ENCODE peak calls at places on chromosome 9, in nine cellular contexts. One of them, this sample, is unnamed. For H3K4me1, the result is how much of the 10 kb centered on the place peaks cover.

GRCh38 chr9:72597181-72597517 is 75.7 kb downstream of the TMC1 start:
- DNase-seq in fibroblast of lung: no peak
- DNase-seq in IMR-90: no peak
- DNase-seq in psoas muscle: no peak
- DNase-seq in sigmoid colon: no peak
- DNase-seq in effector memory CD4-positive, alpha-beta T cell: no peak
- DNase-seq in body of pancreas: peak
- DNase-seq in GM23248: no peak
- DNase-seq in right atrium auricular region: no peak
- DNase-seq in this sample: no peak

GRCh38 chr9:130394320-130394719 is 50.4 kb upstream of the ASS1 start:
- DNase-seq in GM23248: no peak
- DNase-seq in psoas muscle: no peak
- DNase-seq in body of pancreas: no peak
- DNase-seq in right atrium auricular region: no peak
- DNase-seq in fibroblast of lung: no peak
- DNase-seq in IMR-90: no peak
- DNase-seq in sigmoid colon: no peak
- DNase-seq in effector memory CD4-positive, alpha-beta T cell: no peak
- DNase-seq in this sample: no peak

GRCh38 chr9:15707000-15707399 is 154.2 kb downstream of the CCDC171 start:
- DNase-seq in sigmoid colon: no peak
- DNase-seq in right atrium auricular region: no peak
- DNase-seq in IMR-90: peak
- DNase-seq in effector memory CD4-positive, alpha-beta T cell: no peak
- DNase-seq in fibroblast of lung: no peak
- DNase-seq in body of pancreas: no peak
- DNase-seq in psoas muscle: no peak
- DNase-seq in GM23248: no peak
- DNase-seq in this sample: no peak

GRCh38 chr9:35923927-35924763 is 14.9 kb downstream of the SPAAR start:
- DNase-seq in effector memory CD4-positive, alpha-beta T cell: no peak
- DNase-seq in sigmoid colon: no peak
- DNase-seq in fibroblast of lung: peak
- DNase-seq in psoas muscle: peak
- DNase-seq in body of pancreas: no peak
- DNase-seq in IMR-90: peak
- DNase-seq in right atrium auricular region: peak
- DNase-seq in GM23248: peak
- DNase-seq in this sample: no peak

GRCh38 chr9:9521033-9521779 is 1091.6 kb downstream of the PTPRD start:
- DNase-seq in GM23248: no peak
- DNase-seq in IMR-90: no peak
- DNase-seq in right atrium auricular region: no peak
- DNase-seq in body of pancreas: no peak
- DNase-seq in sigmoid colon: no peak
- DNase-seq in effector memory CD4-positive, alpha-beta T cell: no peak
- DNase-seq in psoas muscle: no peak
- DNase-seq in fibroblast of lung: no peak
- DNase-seq in this sample: no peak

GRCh38 chr9:123339666-123340414 is 16.2 kb upstream of the CRB2 start:
- DNase-seq in right atrium auricular region: no peak
- DNase-seq in psoas muscle: no peak
- DNase-seq in sigmoid colon: no peak
- DNase-seq in body of pancreas: no peak
- DNase-seq in effector memory CD4-positive, alpha-beta T cell: no peak
- DNase-seq in IMR-90: no peak
- DNase-seq in GM23248: no peak
- DNase-seq in fibroblast of lung: peak
- DNase-seq in this sample: no peak

GRCh38 chr9:96100385-96100978 is 201.5 kb downstream of the HSD17B3 start:
- DNase-seq in GM23248: no peak
- DNase-seq in psoas muscle: no peak
- DNase-seq in body of pancreas: no peak
- DNase-seq in right atrium auricular region: no peak
- DNase-seq in IMR-90: no peak
- DNase-seq in effector memory CD4-positive, alpha-beta T cell: no peak
- DNase-seq in fibroblast of lung: peak
- DNase-seq in sigmoid colon: no peak
- DNase-seq in this sample: no peak

GRCh38 chr9:95032580-95033298 is 284.8 kb downstream of the FANCC start:
- DNase-seq in effector memory CD4-positive, alpha-beta T cell: no peak
- DNase-seq in fibroblast of lung: no peak
- DNase-seq in body of pancreas: peak
- DNase-seq in sigmoid colon: no peak
- DNase-seq in GM23248: no peak
- DNase-seq in psoas muscle: no peak
- DNase-seq in right atrium auricular region: no peak
- DNase-seq in IMR-90: no peak
- DNase-seq in this sample: no peak

GRCh38 chr9:26655166-26655565 is 237.4 kb downstream of the CAAP1 start:
- DNase-seq in right atrium auricular region: no peak
- DNase-seq in fibroblast of lung: no peak
- DNase-seq in psoas muscle: no peak
- DNase-seq in sigmoid colon: no peak
- DNase-seq in IMR-90: no peak
- DNase-seq in effector memory CD4-positive, alpha-beta T cell: no peak
- DNase-seq in GM23248: no peak
- DNase-seq in body of pancreas: no peak
- DNase-seq in this sample: no peak

GRCh38 chr9:17422994-17423680 is 155.7 kb upstream of the SH3GL2 start:
- DNase-seq in psoas muscle: no peak
- DNase-seq in sigmoid colon: peak
- DNase-seq in body of pancreas: no peak
- DNase-seq in GM23248: peak
- DNase-seq in fibroblast of lung: no peak
- DNase-seq in IMR-90: peak
- DNase-seq in effector memory CD4-positive, alpha-beta T cell: no peak
- DNase-seq in right atrium auricular region: no peak
- DNase-seq in this sample: no peak

GRCh38 chr9:97176206-97176605 is 131.3 kb upstream of the CCDC180 start:
- DNase-seq in fibroblast of lung: no peak
- DNase-seq in IMR-90: no peak
- DNase-seq in psoas muscle: no peak
- DNase-seq in right atrium auricular region: no peak
- DNase-seq in effector memory CD4-positive, alpha-beta T cell: no peak
- DNase-seq in body of pancreas: no peak
- DNase-seq in sigmoid colon: no peak
- DNase-seq in GM23248: no peak
- DNase-seq in this sample: no peak

GRCh38 chr9:19184144-19184917 is 46.2 kb upstream of the DENND4C start:
- DNase-seq in psoas muscle: peak
- DNase-seq in sigmoid colon: peak
- DNase-seq in body of pancreas: peak
- DNase-seq in IMR-90: peak
- DNase-seq in GM23248: peak
- DNase-seq in right atrium auricular region: peak
- DNase-seq in fibroblast of lung: peak
- DNase-seq in effector memory CD4-positive, alpha-beta T cell: peak
- DNase-seq in this sample: peak

GRCh38 chr9:107261106-107261505 is 22.0 kb upstream of the RAD23B start:
- DNase-seq in sigmoid colon: no peak
- DNase-seq in right atrium auricular region: no peak
- DNase-seq in fibroblast of lung: no peak
- DNase-seq in GM23248: no peak
- DNase-seq in IMR-90: no peak
- DNase-seq in body of pancreas: no peak
- DNase-seq in psoas muscle: no peak
- DNase-seq in effector memory CD4-positive, alpha-beta T cell: no peak
- DNase-seq in this sample: no peak

DNA sequence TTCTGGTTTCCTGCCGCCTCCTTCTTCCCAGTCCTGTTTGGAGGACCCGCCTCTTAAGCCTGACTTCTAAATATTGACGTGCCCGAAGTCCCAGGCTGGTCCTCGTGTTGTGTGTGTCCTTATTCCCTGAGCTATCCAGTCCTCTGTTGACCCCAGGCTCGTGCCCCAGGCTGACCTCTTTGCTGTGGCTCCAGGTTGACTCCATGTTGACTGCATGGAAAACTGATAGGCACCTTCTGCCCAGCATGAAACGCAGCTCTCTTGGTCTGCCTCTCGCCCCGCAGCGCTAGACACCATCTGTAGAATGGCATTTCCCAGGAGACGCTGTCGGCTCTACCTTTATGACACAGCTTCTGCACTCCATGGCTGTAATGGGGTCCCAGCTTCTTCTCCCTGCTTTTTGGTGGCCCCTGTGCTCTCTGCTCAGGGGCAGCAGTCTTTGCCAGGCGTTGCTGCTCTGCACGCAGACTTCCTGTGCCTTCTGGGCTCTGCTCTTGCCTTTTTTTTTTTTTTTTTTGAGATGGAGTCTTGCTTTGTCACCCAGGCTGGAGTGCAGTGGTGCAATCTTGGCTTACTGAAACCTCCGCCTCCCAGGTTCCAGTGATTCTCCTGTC is 28.4 kb downstream of the EHMT1 start:
- DNase-seq in IMR-90: no peak
- DNase-seq in right atrium auricular region: no peak
- DNase-seq in GM23248: no peak
- DNase-seq in sigmoid colon: no peak
- DNase-seq in fibroblast of lung: no peak
- DNase-seq in effector memory CD4-positive, alpha-beta T cell: no peak
- DNase-seq in body of pancreas: no peak
- DNase-seq in psoas muscle: no peak
- DNase-seq in this sample: no peak
- H3K4me3 ChIP-seq in IMR-90: no peak
- H3K4me3 ChIP-seq in right atrium auricular region: no peak
- H3K4me3 ChIP-seq in GM23248: no peak
- H3K4me3 ChIP-seq in sigmoid colon: no peak
- H3K4me3 ChIP-seq in fibroblast of lung: no peak
- H3K4me3 ChIP-seq in effector memory CD4-positive, alpha-beta T cell: no peak
- H3K4me3 ChIP-seq in body of pancreas: no peak
- H3K4me3 ChIP-seq in psoas muscle: no peak
- H3K4me3 ChIP-seq in this sample: no peak

GRCh38 chr9:71506821-71507220 is 261.5 kb downstream of the CEMIP2 start:
- DNase-seq in body of pancreas: no peak
- DNase-seq in sigmoid colon: no peak
- DNase-seq in IMR-90: peak
- DNase-seq in right atrium auricular region: no peak
- DNase-seq in fibroblast of lung: peak
- DNase-seq in GM23248: peak
- DNase-seq in psoas muscle: peak
- DNase-seq in effector memory CD4-positive, alpha-beta T cell: no peak
- DNase-seq in this sample: no peak

GRCh38 chr9:71514344-71514975 is 253.9 kb downstream of the CEMIP2 start:
- DNase-seq in effector memory CD4-positive, alpha-beta T cell: no peak
- DNase-seq in fibroblast of lung: no peak
- DNase-seq in right atrium auricular region: no peak
- DNase-seq in GM23248: peak
- DNase-seq in IMR-90: no peak
- DNase-seq in sigmoid colon: no peak
- DNase-seq in psoas muscle: no peak
- DNase-seq in body of pancreas: no peak
- DNase-seq in this sample: no peak

GRCh38 chr9:71504636-71505035 is 263.7 kb downstream of the CEMIP2 start:
- DNase-seq in psoas muscle: no peak
- DNase-seq in effector memory CD4-positive, alpha-beta T cell: no peak
- DNase-seq in fibroblast of lung: peak
- DNase-seq in GM23248: no peak
- DNase-seq in sigmoid colon: no peak
- DNase-seq in IMR-90: no peak
- DNase-seq in right atrium auricular region: no peak
- DNase-seq in body of pancreas: no peak
- DNase-seq in this sample: no peak

GRCh38 chr9:71509054-71509453 is 259.3 kb downstream of the CEMIP2 start:
- DNase-seq in body of pancreas: no peak
- DNase-seq in right atrium auricular region: no peak
- DNase-seq in GM23248: peak
- DNase-seq in IMR-90: no peak
- DNase-seq in psoas muscle: no peak
- DNase-seq in fibroblast of lung: no peak
- DNase-seq in effector memory CD4-positive, alpha-beta T cell: no peak
- DNase-seq in sigmoid colon: no peak
- DNase-seq in this sample: no peak
- H3K27ac ChIP-seq in body of pancreas: no peak
- H3K27ac ChIP-seq in right atrium auricular region: no peak
- H3K27ac ChIP-seq in GM23248: no peak
- H3K27ac ChIP-seq in IMR-90: no peak
- H3K27ac ChIP-seq in psoas muscle: no peak
- H3K27ac ChIP-seq in fibroblast of lung: no peak
- H3K27ac ChIP-seq in effector memory CD4-positive, alpha-beta T cell: no peak
- H3K27ac ChIP-seq in sigmoid colon: no peak
- H3K27ac ChIP-seq in this sample: no peak

DNA sequence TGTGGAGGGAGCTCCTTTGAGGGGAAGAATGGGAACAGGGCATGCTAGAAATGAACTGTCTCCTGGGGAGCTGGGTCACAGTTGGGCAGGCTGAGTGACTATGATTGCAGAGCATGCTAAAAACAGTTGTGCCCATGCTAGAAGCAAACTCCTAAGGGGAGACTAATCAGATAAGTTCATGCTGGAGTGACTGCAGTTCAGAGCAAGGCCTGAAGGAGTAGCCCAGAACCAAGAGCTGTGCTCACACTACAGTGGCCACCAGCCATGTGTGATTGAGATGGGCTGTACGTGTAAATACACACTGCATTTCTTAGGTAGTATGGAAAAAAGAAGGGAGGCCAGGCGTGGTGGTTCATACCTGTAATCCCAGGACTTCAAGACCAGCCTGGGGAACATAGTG is 10.3 kb upstream of the AK1 start:
- DNase-seq in effector memory CD4-positive, alpha-beta T cell: no peak
- DNase-seq in right atrium auricular region: no peak
- DNase-seq in body of pancreas: no peak
- DNase-seq in sigmoid colon: no peak
- DNase-seq in GM23248: peak
- DNase-seq in fibroblast of lung: no peak
- DNase-seq in psoas muscle: no peak
- DNase-seq in IMR-90: no peak
- DNase-seq in this sample: no peak
- H3K4me1 ChIP-seq in effector memory CD4-positive, alpha-beta T cell: under half
- H3K4me1 ChIP-seq in right atrium auricular region: under half
- H3K4me1 ChIP-seq in body of pancreas: under half
- H3K4me1 ChIP-seq in sigmoid colon: under half
- H3K4me1 ChIP-seq in GM23248: under half
- H3K4me1 ChIP-seq in fibroblast of lung: under half
- H3K4me1 ChIP-seq in psoas muscle: under half
- H3K4me1 ChIP-seq in IMR-90: under half
- H3K4me1 ChIP-seq in this sample: under half

DNA sequence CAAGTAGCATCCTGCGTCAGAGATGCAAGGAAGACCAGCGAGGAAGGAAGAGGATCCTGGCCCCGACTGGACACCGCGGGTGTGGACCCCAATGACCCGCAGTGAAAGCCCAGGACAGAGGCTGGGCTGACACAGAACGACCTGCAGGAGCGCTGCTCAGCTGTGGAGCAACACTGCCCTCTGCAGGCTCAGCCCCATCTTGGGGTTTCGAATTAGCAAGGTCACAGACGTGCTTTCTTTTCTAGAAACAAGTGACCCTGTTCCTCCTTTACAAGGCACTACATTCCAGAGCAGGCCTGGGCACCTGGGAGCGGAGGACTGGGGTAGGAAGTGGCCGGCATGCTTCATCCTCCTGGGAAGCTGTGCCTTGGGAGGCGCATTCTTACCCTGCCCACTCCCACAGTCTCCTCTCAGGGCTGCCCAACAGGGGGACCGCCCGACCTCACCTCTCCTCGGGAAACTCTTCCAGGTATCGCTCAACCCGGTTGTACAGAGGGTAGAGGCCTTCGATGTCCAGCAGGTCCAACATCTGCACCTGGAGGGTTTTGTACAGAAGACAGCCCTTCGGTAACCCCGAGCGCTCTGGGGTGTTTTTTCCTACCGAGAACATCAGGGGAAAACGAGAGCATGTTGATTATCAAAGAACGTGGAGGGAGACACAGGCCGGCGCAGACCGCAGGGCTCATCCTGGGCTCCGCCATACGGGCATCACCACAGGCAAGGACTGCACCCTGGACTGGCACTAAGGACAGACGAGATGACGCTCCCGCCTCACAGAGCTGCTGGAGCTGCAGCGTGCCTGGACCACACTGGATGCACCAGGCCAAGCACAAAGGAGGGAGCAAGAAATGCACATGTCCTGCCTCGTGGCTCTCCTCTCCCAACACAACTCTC is 35.0 kb downstream of the IPPK start:
- DNase-seq in fibroblast of lung: peak
- DNase-seq in IMR-90: peak
- DNase-seq in effector memory CD4-positive, alpha-beta T cell: peak
- DNase-seq in sigmoid colon: peak
- DNase-seq in right atrium auricular region: peak
- DNase-seq in GM23248: peak
- DNase-seq in psoas muscle: peak
- DNase-seq in body of pancreas: peak
- DNase-seq in this sample: peak
- H3K4me3 ChIP-seq in fibroblast of lung: no peak
- H3K4me3 ChIP-seq in IMR-90: no peak
- H3K4me3 ChIP-seq in effector memory CD4-positive, alpha-beta T cell: no peak
- H3K4me3 ChIP-seq in sigmoid colon: no peak
- H3K4me3 ChIP-seq in right atrium auricular region: no peak
- H3K4me3 ChIP-seq in GM23248: no peak
- H3K4me3 ChIP-seq in psoas muscle: no peak
- H3K4me3 ChIP-seq in body of pancreas: no peak
- H3K4me3 ChIP-seq in this sample: no peak

This sample was measured in CD8-positive, alpha-beta T cell.